ENCODE peak calls at places on chromosome 21, in four cellular contexts. N is K562, V is HCT116, K is H1. D is an unnamed sample.

GRCh38 chr21:14773777-14774345 is 227.7 kb upstream of the SAMSN1 start:
- DNase-seq in N (peak), V (peak), K (peak), D (peak)

GRCh38 chr21:14581902-14582457 is 35.9 kb upstream of the SAMSN1 start:
- DNase-seq in V (no peak), K (no peak), N (peak), D (no peak)

GRCh38 chr21:18041012-18041411 is 203.6 kb upstream of the CHODL start:
- DNase-seq in V (no peak), K (no peak), N (no peak), D (peak)

GRCh38 chr21:39562791-39563770 is 49.7 kb upstream of the B3GALT5 start:
- DNase-seq in V (no peak), K (no peak), N (no peak), D (no peak)

GRCh38 chr21:15221799-15222386 is 157.1 kb upstream of the NRIP1 start:
- DNase-seq in V (peak), N (no peak), K (peak), D (peak)

GRCh38 chr21:39956586-39956985 is 89.3 kb downstream of the PCP4 start:
- DNase-seq in V (no peak), K (no peak), N (no peak), D (no peak)

GRCh38 chr21:43603641-43604504 is 55.4 kb downstream of the HSF2BP start:
- DNase-seq in V (no peak), N (no peak), K (no peak), D (peak)

GRCh38 chr21:20739421-20739820 is 258.8 kb upstream of the NCAM2 start:
- DNase-seq in N (peak), V (no peak), K (no peak), D (no peak)

GRCh38 chr21:39087238-39087975 is 95.8 kb downstream of the PSMG1 start:
- DNase-seq in N (no peak), V (no peak), K (no peak), D (no peak)

GRCh38 chr21:15682182-15682895 is 47.4 kb upstream of the USP25 start:
- DNase-seq in V (no peak), K (no peak), N (no peak), D (peak)

GRCh38 chr21:15706686-15707085 is 23.1 kb upstream of the USP25 start:
- DNase-seq in K (no peak), V (peak), N (no peak), D (no peak)

GRCh38 chr21:28099296-28099695 is 893.4 kb downstream of the LTN1 start:
- DNase-seq in V (no peak), N (no peak), K (no peak), D (no peak)

GRCh38 chr21:41605178-41605933 is 97.4 kb upstream of the TMPRSS2 start:
- DNase-seq in K (no peak), N (no peak), V (no peak), D (peak)

GRCh38 chr21:29360799-29361765 is 62.4 kb downstream of the BACH1 start:
- DNase-seq in V (no peak), K (no peak), N (no peak), D (no peak)

GRCh38 chr21:17903929-17904639 is 84.9 kb upstream of the C21orf91 start:
- DNase-seq in V (no peak), K (no peak), N (no peak), D (no peak)

GRCh38 chr21:29077651-29078090 is 4.2 kb upstream of the CCT8 start:
- DNase-seq in K (no peak), V (no peak), N (no peak), D (no peak)

GRCh38 chr21:36741506-36741905 is 42.6 kb downstream of the SIM2 start:
- DNase-seq in N (no peak), V (no peak), K (no peak), D (no peak)

GRCh38 chr21:38486221-38486620 is 12.1 kb downstream of the ERG start:
- DNase-seq in V (no peak), N (no peak), K (no peak), D (no peak)

GRCh38 chr21:41686664-41687063 is 80.2 kb downstream of the RIPK4 start:
- DNase-seq in N (no peak), V (no peak), K (no peak), D (peak)

GRCh38 chr21:22584308-22584707 is 1586.1 kb downstream of the NCAM2 start:
- DNase-seq in N (no peak), K (no peak), V (no peak), D (no peak)

GRCh38 chr21:29299906-29300546 is 1.3 kb downstream of the BACH1 start:
- DNase-seq in V (peak), N (peak), K (no peak), D (peak)

GRCh38 chr21:15742052-15742451 is 12.3 kb downstream of the USP25 start:
- DNase-seq in N (peak), V (no peak), K (no peak), D (peak)

GRCh38 chr21:39184050-39184980 is 1.1 kb upstream of the PSMG1 start:
- DNase-seq in N (no peak), V (no peak), K (no peak), D (no peak)

GRCh38 chr21:42781981-42782722 is 97.2 kb downstream of the WDR4 start:
- DNase-seq in K (no peak), N (no peak), V (no peak), D (no peak)

GRCh38 chr21:10273196-10273595 is 248.2 kb upstream of the TPTE start:
- DNase-seq in V (no peak), K (no peak), N (no peak), D (no peak)

GRCh38 chr21:41359289-41359688 is 2.5 kb upstream of the MX2 start:
- DNase-seq in V (no peak), N (no peak), K (no peak), D (no peak)

GRCh38 chr21:14382486-14382834 is 486 bp downstream of the HSPA13 start:
- DNase-seq in N (no peak), V (no peak), K (no peak), D (no peak)

GRCh38 chr21:42403611-42404231 is at the start of gene UBASH3A:
- DNase-seq in K (no peak), V (no peak), N (peak), D (no peak)

GRCh38 chr21:17438642-17439041 is 74.2 kb upstream of the CXADR start:
- DNase-seq in N (no peak), V (no peak), K (peak), D (peak)

GRCh38 chr21:15301014-15301413 is 236.2 kb upstream of the NRIP1 start:
- DNase-seq in V (no peak), K (no peak), N (peak), D (no peak)

GRCh38 chr21:17925000-17925610 is 105.9 kb upstream of the C21orf91 start:
- DNase-seq in V (peak), N (peak), K (no peak), D (peak)

GRCh38 chr21:38849776-38850175 is 44.0 kb downstream of the ETS2 start:
- DNase-seq in N (no peak), V (no peak), K (no peak), D (peak)

GRCh38 chr21:38768385-38769071 is 37.2 kb upstream of the ETS2 start:
- DNase-seq in V (no peak), N (no peak), K (no peak), D (no peak)

GRCh38 chr21:43976661-43977060 is 35.4 kb upstream of the TRAPPC10 start:
- DNase-seq in V (no peak), N (no peak), K (no peak), D (no peak)

GRCh38 chr21:42455196-42455595 is 40.8 kb downstream of the RSPH1 start:
- DNase-seq in N (no peak), K (no peak), V (no peak), D (no peak)

GRCh38 chr21:38798481-38798882 is 7.2 kb upstream of the ETS2 start:
- DNase-seq in V (peak), N (peak), K (no peak), D (no peak)

GRCh38 chr21:27802816-27803475 is 836.1 kb upstream of the ADAMTS5 start:
- DNase-seq in K (peak), V (no peak), N (peak), D (no peak)

GRCh38 chr21:28148400-28149064 is 844.1 kb downstream of the LTN1 start:
- DNase-seq in K (no peak), V (no peak), N (no peak), D (no peak)

GRCh38 chr21:26422138-26422537 is 150.9 kb downstream of the CYYR1 start:
- DNase-seq in K (no peak), N (no peak), V (no peak), D (no peak)

DNA sequence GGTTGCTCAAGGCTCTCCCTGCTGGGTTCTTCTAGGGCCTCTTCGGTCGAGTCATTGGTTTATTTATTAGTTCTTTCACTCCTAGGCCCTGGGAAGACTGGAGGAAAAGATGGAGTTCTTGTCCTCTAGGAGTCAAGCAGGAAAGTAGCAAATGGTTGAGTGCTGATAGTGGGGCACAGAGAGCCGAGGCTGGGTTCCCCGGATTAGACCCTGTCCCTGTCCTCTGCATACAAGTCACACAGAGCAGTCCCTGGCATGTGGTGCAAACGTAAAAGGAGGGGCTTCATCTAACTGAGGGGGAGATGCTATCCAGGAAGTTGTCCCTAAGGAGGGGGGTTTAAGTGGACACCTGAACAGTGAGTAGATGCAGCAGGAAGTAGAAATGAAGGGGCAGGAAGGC is 19.2 kb upstream of the KCNE2 start:
- DNase-seq in V (no peak), N (no peak), K (no peak), D (no peak)
- TF ChIP-seq FOSL1 in V (no peak), N (no peak), K (no peak), D (no peak)

GRCh38 chr21:45292399-45293213 is 4.9 kb upstream of the POFUT2 start:
- DNase-seq in N (peak), V (peak), K (peak), D (peak)

GRCh38 chr21:45294509-45295291 is 7.0 kb upstream of the POFUT2 start:
- DNase-seq in N (no peak), V (no peak), K (no peak), D (no peak)

GRCh38 chr21:45291613-45292398 is 4.1 kb upstream of the POFUT2 start:
- DNase-seq in K (no peak), N (no peak), V (no peak), D (no peak)

GRCh38 chr21:45293726-45294401 is 6.2 kb upstream of the POFUT2 start:
- DNase-seq in V (no peak), N (no peak), K (no peak), D (no peak)

DNA sequence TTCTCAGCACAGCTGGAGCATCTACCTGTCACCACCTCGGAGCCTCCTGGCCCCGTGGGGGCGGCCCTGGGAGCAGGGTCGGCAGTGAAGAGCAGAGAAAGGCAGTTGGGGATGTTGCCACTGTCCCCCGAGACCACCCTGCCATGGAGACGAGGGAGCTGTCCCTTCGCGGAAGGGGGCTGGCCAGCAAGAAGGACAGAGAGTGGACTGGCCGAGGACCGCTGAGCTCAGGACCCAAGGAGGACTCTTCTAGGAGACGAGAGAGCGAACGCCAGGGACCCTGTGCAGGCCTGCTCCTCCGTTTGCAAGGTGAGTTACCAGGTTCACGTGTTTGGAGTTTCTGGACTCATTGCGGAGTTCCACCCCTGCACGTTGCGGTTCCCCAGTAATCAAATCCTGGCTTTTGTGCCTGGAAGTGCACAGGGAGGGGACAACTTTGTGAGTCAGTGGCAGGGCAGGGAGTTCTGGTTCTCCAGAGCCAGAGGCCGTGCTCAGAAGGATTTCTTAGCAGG is 5.6 kb upstream of the POFUT2 start:
- DNase-seq in V (no peak), N (no peak), K (no peak), D (no peak)
- TF ChIP-seq YY1 in V (no peak), N (no peak), K (no peak), D (no peak)

GRCh38 chr21:45542242-45542666 is at the start of gene SLC19A1:
- DNase-seq in N (peak), K (no peak), V (no peak), D (no peak)
- TF ChIP-seq FOSL1 in N (no peak), K (no peak), V (no peak), D (no peak)

GRCh38 chr21:25186278-25186677 is 421.0 kb downstream of the MRPL39 start:
- DNase-seq in V (no peak), K (no peak), N (no peak), D (no peak)
- TF ChIP-seq YY1 in V (no peak), K (no peak), N (no peak), D (no peak)

GRCh38 chr21:35281946-35282345 is 232.8 kb upstream of the RUNX1 start:
- DNase-seq in K (no peak), V (no peak), N (no peak), D (no peak)

GRCh38 chr21:35280221-35280620 is 231.1 kb upstream of the RUNX1 start:
- DNase-seq in K (no peak), N (no peak), V (no peak), D (no peak)

GRCh38 chr21:35282944-35283343 is 233.8 kb upstream of the RUNX1 start:
- DNase-seq in K (no peak), N (no peak), V (no peak), D (no peak)

GRCh38 chr21:35288238-35288637 is 239.1 kb upstream of the RUNX1 start:
- DNase-seq in V (no peak), K (no peak), N (no peak), D (no peak)

DNA sequence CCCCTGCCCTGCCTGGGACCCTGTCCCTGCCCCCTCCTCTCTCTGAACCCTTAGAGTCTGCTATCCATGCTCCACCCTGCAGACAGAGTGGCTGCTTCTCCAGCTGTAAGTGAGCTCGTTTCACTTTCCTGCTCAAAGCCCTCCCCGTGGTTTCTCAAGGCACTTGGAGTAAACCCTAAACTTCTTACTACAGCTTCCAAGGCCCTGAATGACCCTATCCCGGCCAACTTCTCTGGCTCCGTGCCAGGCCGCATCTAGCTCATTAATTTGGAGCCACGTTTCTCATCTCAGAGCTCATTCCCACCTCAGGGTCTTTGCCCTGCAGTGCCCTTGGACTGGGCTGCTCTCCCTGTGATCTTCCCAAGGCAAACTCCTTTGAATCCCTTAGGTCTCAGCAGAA is 235.1 kb upstream of the RUNX1 start:
- DNase-seq in K (no peak), V (no peak), N (no peak), D (no peak)
- TF ChIP-seq FOSL1 in K (no peak), V (no peak), N (no peak), D (no peak)

GRCh38 chr21:19245188-19245580 is 841.6 kb upstream of the TMPRSS15 start:
- DNase-seq in K (no peak), N (no peak), V (no peak), D (no peak)
- TF ChIP-seq YY1 in K (no peak), N (no peak), V (no peak), D (no peak)

GRCh38 chr21:45983981-45984551 is 2.5 kb downstream of the COL6A1 start:
- DNase-seq in K (no peak), V (no peak), N (no peak), D (no peak)
- TF ChIP-seq FOSL1 in K (no peak), V (no peak), N (no peak), D (no peak)

GRCh38 chr21:33059319-33059894 is 10.5 kb upstream of the OLIG1 start:
- DNase-seq in N (no peak), V (no peak), K (no peak), D (peak)
- TF ChIP-seq YY1 in N (no peak), V (no peak), K (no peak), D (no peak)

DNA sequence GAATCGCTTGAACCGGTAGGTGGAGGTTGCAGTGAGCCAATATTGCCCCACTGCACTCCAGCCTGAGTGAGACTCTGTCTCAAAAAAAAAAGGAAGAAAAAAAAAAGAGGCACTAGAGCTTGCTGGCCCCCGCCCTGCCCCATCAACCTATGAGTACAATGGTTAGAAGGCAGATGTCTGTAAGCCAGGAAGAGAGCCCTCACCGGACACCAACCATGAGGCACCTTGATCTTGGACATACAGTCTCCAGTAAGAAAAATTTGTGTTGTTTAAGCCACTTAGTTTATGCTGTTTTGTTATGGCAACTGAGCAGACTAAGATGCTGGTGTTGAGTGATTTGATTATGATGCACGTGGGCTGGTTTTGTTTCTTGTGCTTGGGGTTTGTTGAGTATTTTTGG is 34.2 kb downstream of the DIP2A start:
- DNase-seq in V (no peak), K (no peak), N (no peak), D (no peak)
- TF ChIP-seq FOSL1 in V (no peak), K (no peak), N (no peak), D (no peak)